ENCODE peak calls at places on chromosomes 13 and 19, in eight cellular contexts. V is SK-N-SH, U is body of pancreas, H is heart left ventricle, J is H1, W is Peyer's patch, E is aorta, D is PC-3. X is an unnamed sample.

GRCh38 chr19:27741236-27741635 is 1471.7 kb downstream of the UQCRFS1 start:
- DNase-seq in E (no peak), W (no peak), H (no peak), U (no peak), D (no peak), V (no peak), J (no peak), X (no peak)

GRCh38 chr19:1668339-1669123 is 16.1 kb upstream of the TCF3 start:
- DNase-seq in E (no peak), U (no peak), J (no peak), H (no peak), V (no peak), W (peak; percentile 68), D (no peak), X (no peak)

GRCh38 chr13:30421093-30422055 is 919 bp upstream of the UBE2L5 start:
- DNase-seq in D (peak; percentile 72), H (peak; percentile 88), J (no peak), W (peak; percentile 64), V (peak; percentile 77), E (peak; percentile 94), U (peak; percentile 87), X (peak; percentile 82)

GRCh38 chr13:52734075-52734623 is 5.5 kb downstream of the CNMD start:
- DNase-seq in E (no peak), V (no peak), W (no peak), J (no peak), H (no peak), U (no peak), D (no peak), X (no peak)

GRCh38 chr19:52226652-52227051 is 36.8 kb downstream of the PPP2R1A start:
- DNase-seq in V (no peak), E (no peak), H (no peak), D (no peak), W (no peak), J (no peak), U (no peak), X (no peak)

GRCh38 chr13:45411226-45411625 is 6.9 kb downstream of the SLC25A30 start:
- DNase-seq in V (no peak), J (no peak), U (no peak), H (no peak), D (no peak), W (no peak), E (no peak), X (no peak)

GRCh38 chr13:26941345-26942174 is 181.0 kb upstream of the GPR12 start:
- DNase-seq in H (no peak), E (no peak), V (no peak), W (no peak), U (no peak), D (peak; percentile 69), J (no peak), X (no peak)

GRCh38 chr19:54436031-54436523 is 12.9 kb upstream of the LENG8 start:
- DNase-seq in U (no peak), V (no peak), H (no peak), D (no peak), J (no peak), E (peak; percentile 35), W (no peak), X (no peak)

GRCh38 chr13:98483636-98484288 is 93.1 kb downstream of the STK24 start:
- DNase-seq in D (no peak), J (no peak), W (peak; percentile 9), U (no peak), V (no peak), E (no peak), H (no peak), X (no peak)

GRCh38 chr19:48819366-48819816 is 8.6 kb upstream of the BCAT2 start:
- DNase-seq in V (no peak), E (peak; percentile 90), H (peak; percentile 80), J (no peak), D (peak; percentile 93), W (no peak), U (peak; percentile 99), X (peak; percentile 97)

GRCh38 chr13:52736891-52737290 is 2.7 kb downstream of the CNMD start:
- DNase-seq in H (no peak), U (no peak), J (no peak), V (no peak), D (no peak), E (no peak), W (no peak), X (no peak)

GRCh38 chr13:70613295-70613694 is 505.0 kb upstream of the KLHL1 start:
- DNase-seq in W (no peak), V (peak; percentile 21), J (no peak), U (no peak), E (no peak), H (no peak), D (peak; percentile 35), X (no peak)

GRCh38 chr19:6457958-6458694 is 1.5 kb downstream of the SLC25A23 start:
- DNase-seq in E (no peak), J (no peak), W (no peak), U (no peak), V (no peak), D (no peak), H (no peak), X (peak; percentile 53)

GRCh38 chr13:99352351-99353271 is 45.4 kb upstream of the GPR183 start:
- DNase-seq in U (no peak), J (no peak), V (no peak), E (no peak), W (no peak), D (no peak), H (no peak), X (no peak)

GRCh38 chr19:49866933-49867782 is at the start of gene PNKP:
- DNase-seq in U (peak; percentile 86), E (peak; percentile 95), W (peak; percentile 89), D (peak; percentile 91), V (peak; percentile 92), J (no peak), H (peak; percentile 93), X (peak; percentile 90)

GRCh38 chr19:45179063-45179847 is 671 bp downstream of the BLOC1S3 start:
- DNase-seq in H (no peak), E (peak; percentile 65), V (peak; percentile 66), U (peak; percentile 64), D (peak; percentile 30), W (no peak), J (no peak), X (peak; percentile 52)

GRCh38 chr13:101493541-101493940 is 41.1 kb downstream of the ITGBL1 start:
- DNase-seq in J (no peak), H (no peak), W (no peak), D (no peak), E (no peak), V (no peak), U (no peak), X (no peak)

GRCh38 chr19:40777795-40778044 is 327 bp upstream of the RAB4B start:
- DNase-seq in U (no peak), H (no peak), W (no peak), V (no peak), D (no peak), E (no peak), J (no peak), X (no peak)

GRCh38 chr13:23428183-23428528 is 5.3 kb downstream of the SACS start:
- DNase-seq in H (no peak), D (no peak), E (no peak), U (no peak), J (no peak), W (no peak), V (no peak), X (no peak)

GRCh38 chr19:12985049-12985776 is 10.1 kb upstream of the NFIX start:
- DNase-seq in V (no peak), J (no peak), U (peak; percentile 73), E (no peak), H (peak; percentile 69), D (no peak), W (peak; percentile 58), X (no peak)

GRCh38 chr19:47719047-47719885 is 6.0 kb downstream of the EHD2 start:
- DNase-seq in D (no peak), H (peak; percentile 91), E (peak; percentile 92), J (no peak), W (peak; percentile 32), U (peak; percentile 83), V (peak; percentile 95), X (peak; percentile 91)

GRCh38 chr19:44662686-44663085 is 8.6 kb upstream of the CEACAM19 start:
- DNase-seq in W (no peak), J (no peak), E (no peak), H (no peak), D (no peak), V (no peak), U (no peak), X (no peak)

GRCh38 chr19:54481326-54481930 is 8.3 kb upstream of the CDC42EP5 start:
- DNase-seq in J (no peak), W (no peak), V (peak; percentile 65), E (no peak), D (peak; percentile 60), H (no peak), U (peak; percentile 26), X (no peak)

GRCh38 chr13:75596657-75597182 is 39.4 kb upstream of the LMO7 start:
- DNase-seq in E (no peak), J (no peak), H (no peak), V (no peak), D (no peak), W (no peak), U (no peak), X (no peak)

GRCh38 chr13:31036717-31037116 is 104.3 kb downstream of the TEX26 start:
- DNase-seq in H (no peak), V (no peak), U (no peak), E (no peak), W (no peak), J (no peak), D (no peak), X (no peak)

GRCh38 chr19:55113570-55114039 is 3.8 kb downstream of the PPP1R12C start:
- DNase-seq in W (peak; percentile 43), H (peak; percentile 97), V (peak; percentile 70), D (no peak), E (peak; percentile 89), U (peak; percentile 77), J (no peak), X (peak; percentile 91)

GRCh38 chr13:73958657-73959397 is 175.4 kb downstream of the KLF12 start:
- DNase-seq in J (no peak), V (no peak), H (no peak), D (peak; percentile 59), U (no peak), E (no peak), W (no peak), X (no peak)

GRCh38 chr19:33805313-33805712 is 8.6 kb downstream of the KCTD15 start:
- DNase-seq in D (no peak), W (no peak), E (no peak), H (no peak), V (no peak), J (no peak), U (no peak), X (no peak)
- H3K27ac ChIP-seq in D (no peak overlapping the region), W (no peak overlapping the region), E (no peak overlapping the region), H (no peak overlapping the region), V (no peak overlapping the region), J (no peak overlapping the region), U (no peak overlapping the region), X (no peak overlapping the region)

GRCh38 chr13:95304446-95304845 is 3.2 kb upstream of the ABCC4 start:
- DNase-seq in U (no peak), J (no peak), V (no peak), D (no peak), W (no peak), H (no peak), E (no peak), X (no peak)
- H3K27ac ChIP-seq in U (no peak overlapping the region), J (no peak overlapping the region), V (no peak overlapping the region), D (no peak overlapping the region), W (no peak overlapping the region), H (no peak overlapping the region), E (no peak overlapping the region), X (no peak overlapping the region)

GRCh38 chr19:14494910-14495677 is 833 bp downstream of the GIPC1 start:
- DNase-seq in H (no peak), D (peak; percentile 79), W (no peak), E (no peak), U (no peak), J (no peak), V (peak; percentile 37), X (no peak)
- H3K27ac ChIP-seq in H (peak overlapping the region; percentile 80), D (peak overlapping the region; percentile 81), W (peak overlapping the region; percentile 76), E (no peak overlapping the region), U (peak overlapping the region; percentile 86), J (no peak overlapping the region), V (no peak overlapping the region), X (peak overlapping the region; percentile 82)

GRCh38 chr19:29687897-29688728 is 22.9 kb downstream of the PLEKHF1 start:
- DNase-seq in H (no peak), U (no peak), J (no peak), W (no peak), D (peak; percentile 31), E (no peak), V (no peak), X (no peak)
- H3K27ac ChIP-seq in H (no peak overlapping the region), U (no peak overlapping the region), J (no peak overlapping the region), W (no peak overlapping the region), D (no peak overlapping the region), E (no peak overlapping the region), V (peak overlapping the region; percentile 49), X (no peak overlapping the region)

X was measured in adrenal gland.